ENCODE peak calls at places on chromosomes 1 and 21, in seven cellular contexts. Y is AG04450; B is psoas muscle; A is nephron progenitor cell; X is AG10803; C is cardiac muscle cell; L is activated CD8-positive, alpha-beta T cell treated with anti-CD3 and anti-CD28 coated beads for 36 hours. J is an unnamed sample.
A peak's percentile ranks its signal among the peaks of the same experiment; 100 is the strongest.

GRCh38 chr1:172845371-172845770 is 186.5 kb downstream of the FASLG start:
- DNase-seq in Y (no peak), B (no peak), A (peak; percentile 13), X (peak; percentile 16), C (no peak), L (peak; percentile 89), J (no peak)

GRCh38 chr1:201791051-201791774 is 37.7 kb upstream of the IPO9 start:
- DNase-seq in Y (no peak), B (no peak), A (no peak), X (no peak), C (no peak), L (no peak), J (no peak)

GRCh38 chr1:43783671-43784205 is 76.4 kb downstream of the ST3GAL3 start:
- DNase-seq in Y (no peak), B (no peak), A (no peak), X (no peak), C (no peak), L (no peak), J (no peak)

GRCh38 chr1:186152227-186152944 is 222.7 kb downstream of the TPR start:
- DNase-seq in Y (peak; percentile 7), B (no peak), A (no peak), X (peak; percentile 67), C (no peak), L (no peak), J (peak; percentile 27)

GRCh38 chr1:145926706-145927072 is 595 bp downstream of the RBM8A start:
- DNase-seq in Y (no peak), B (no peak), A (no peak), X (no peak), C (no peak), L (peak; percentile 77), J (no peak)

GRCh38 chr21:26405735-26406361 is 167.2 kb downstream of the CYYR1 start:
- DNase-seq in Y (peak; percentile 50), B (no peak), A (peak; percentile 7), X (peak; percentile 84), C (peak; percentile 35), L (peak; percentile 10), J (no peak)

GRCh38 chr1:169568497-169568896 is 17.8 kb downstream of the F5 start:
- DNase-seq in Y (no peak), B (no peak), A (no peak), X (no peak), C (no peak), L (no peak), J (no peak)

GRCh38 chr1:165900576-165901380 is 73.4 kb downstream of the UCK2 start:
- DNase-seq in Y (no peak), B (no peak), A (peak; percentile 33), X (peak; percentile 63), C (no peak), L (no peak), J (no peak)

GRCh38 chr1:54800899-54801759 is at the start of gene TTC22:
- DNase-seq in Y (no peak), B (peak; percentile 27), A (peak; percentile 50), X (no peak), C (no peak), L (peak; percentile 87), J (no peak)

GRCh38 chr1:9700340-9700739 is 48.8 kb downstream of the PIK3CD start:
- DNase-seq in Y (no peak), B (no peak), A (no peak), X (peak; percentile 80), C (no peak), L (no peak), J (no peak)

GRCh38 chr1:215263636-215264035 is 181.1 kb downstream of the KCNK2 start:
- DNase-seq in Y (no peak), B (no peak), A (no peak), X (no peak), C (no peak), L (no peak), J (no peak)

GRCh38 chr1:4079815-4080214 is 179.7 kb upstream of the C1orf174 start:
- DNase-seq in Y (no peak), B (no peak), A (no peak), X (no peak), C (no peak), L (no peak), J (no peak)

GRCh38 chr1:151977662-151978230 is 15.9 kb downstream of the S100A10 start:
- DNase-seq in Y (no peak), B (no peak), A (no peak), X (no peak), C (no peak), L (no peak), J (no peak)

GRCh38 chr1:211359876-211360275 is 33.2 kb downstream of the TRAF5 start:
- DNase-seq in Y (no peak), B (no peak), A (no peak), X (peak; percentile 27), C (no peak), L (no peak), J (no peak)

GRCh38 chr1:185442065-185442464 is 125.0 kb upstream of the IVNS1ABP start:
- DNase-seq in Y (no peak), B (no peak), A (no peak), X (peak; percentile 86), C (no peak), L (no peak), J (peak; percentile 80)

GRCh38 chr1:226948480-226948879 is 8.4 kb downstream of the COQ8A start:
- DNase-seq in Y (no peak), B (no peak), A (no peak), X (no peak), C (no peak), L (no peak), J (no peak)

GRCh38 chr1:12580054-12580887 is 37.7 kb downstream of the DHRS3 start:
- DNase-seq in Y (no peak), B (peak; percentile 73), A (no peak), X (peak; percentile 86), C (no peak), L (no peak), J (peak; percentile 93)

GRCh38 chr21:16330340-16331319 is 600.8 kb downstream of the USP25 start:
- DNase-seq in Y (peak; percentile 44), B (no peak), A (peak; percentile 24), X (peak; percentile 72), C (peak; percentile 89), L (peak; percentile 9), J (peak; percentile 34)

GRCh38 chr1:226185153-226186036 is 1.1 kb downstream of the ACBD3 start:
- DNase-seq in Y (no peak), B (no peak), A (no peak), X (peak; percentile 45), C (no peak), L (no peak), J (no peak)

GRCh38 chr1:204528241-204528640 is 12.0 kb downstream of the MDM4 start:
- DNase-seq in Y (no peak), B (no peak), A (no peak), X (no peak), C (no peak), L (no peak), J (no peak)

GRCh38 chr1:23743287-23744052 is at the start of gene ELOA:
- DNase-seq in Y (no peak), B (peak; percentile 80), A (peak; percentile 82), X (peak; percentile 63), C (peak; percentile 87), L (peak; percentile 82), J (no peak)

GRCh38 chr1:231124746-231125145 is 37.1 kb upstream of the TRIM67 start:
- DNase-seq in Y (no peak), B (no peak), A (no peak), X (no peak), C (no peak), L (no peak), J (no peak)

GRCh38 chr1:60895167-60896124 is 186.9 kb upstream of the NFIA start:
- DNase-seq in Y (no peak), B (no peak), A (no peak), X (no peak), C (no peak), L (no peak), J (no peak)

GRCh38 chr21:42562258-42562657 is 48.6 kb downstream of the SLC37A1 start:
- DNase-seq in Y (no peak), B (no peak), A (no peak), X (no peak), C (no peak), L (no peak), J (no peak)

GRCh38 chr1:175757381-175758015 is 14.1 kb upstream of the TNR start:
- DNase-seq in Y (no peak), B (no peak), A (peak; percentile 70), X (no peak), C (peak; percentile 65), L (peak; percentile 37), J (no peak)

GRCh38 chr1:21292991-21293536 is 2.8 kb upstream of the ECE1 start:
- DNase-seq in Y (no peak), B (no peak), A (no peak), X (no peak), C (no peak), L (peak; percentile 87), J (no peak)

GRCh38 chr1:65477414-65478378 is 57.2 kb downstream of the LEPR start:
- DNase-seq in Y (no peak), B (no peak), A (no peak), X (peak; percentile 45), C (no peak), L (no peak), J (no peak)

GRCh38 chr1:85041793-85042192 is 6.5 kb downstream of the MCOLN3 start:
- DNase-seq in Y (no peak), B (no peak), A (no peak), X (no peak), C (no peak), L (no peak), J (no peak)

GRCh38 chr1:160371691-160372208 is 4.9 kb downstream of the NHLH1 start:
- DNase-seq in Y (no peak), B (no peak), A (no peak), X (no peak), C (no peak), L (no peak), J (no peak)

GRCh38 chr21:45509566-45510465 is 32.4 kb downstream of the SLC19A1 start:
- DNase-seq in Y (no peak), B (peak; percentile 12), A (peak; percentile 10), X (no peak), C (no peak), L (no peak), J (no peak)
- TF ChIP-seq CTCF in Y (peak; percentile 5), B (no peak), A (no peak), X (no peak), C (no peak), L (no peak), J (no peak)

GRCh38 chr1:110471131-110471530 is 20.2 kb downstream of the PROK1 start:
- DNase-seq in Y (no peak), B (no peak), A (no peak), X (no peak), C (no peak), L (no peak), J (no peak)
- TF ChIP-seq CTCF in Y (no peak), B (no peak), A (no peak), X (no peak), C (no peak), L (no peak), J (no peak)

GRCh38 chr1:26761217-26761616 is 26.5 kb upstream of the PIGV start:
- DNase-seq in Y (no peak), B (no peak), A (no peak), X (no peak), C (no peak), L (no peak), J (no peak)
- TF ChIP-seq CTCF in Y (peak; percentile 18), B (no peak), A (no peak), X (no peak), C (no peak), L (no peak), J (peak; percentile 4)

DNA sequence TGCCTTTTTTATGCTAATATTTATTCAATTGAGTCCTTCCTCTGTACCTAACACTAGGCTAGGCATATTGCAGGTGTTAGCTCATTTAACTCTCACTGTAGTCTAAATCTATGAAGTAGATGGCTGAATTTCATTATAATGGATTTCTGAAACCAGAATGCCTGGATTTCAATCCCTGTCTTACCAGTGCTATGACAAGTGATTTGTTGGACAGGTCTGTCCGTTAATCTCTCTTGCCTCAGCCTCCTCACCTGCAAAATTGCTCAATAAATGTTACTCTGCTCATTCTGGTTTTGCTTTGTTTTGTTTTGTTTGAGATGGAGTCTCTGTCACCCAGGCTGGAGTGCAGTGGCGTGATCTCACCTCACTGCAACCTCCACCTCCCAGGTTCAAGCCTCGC is 146.1 kb upstream of the ADGRL2 start:
- DNase-seq in Y (no peak), B (no peak), A (no peak), X (no peak), C (no peak), L (no peak), J (no peak)
- TF ChIP-seq CTCF in Y (no peak), B (no peak), A (no peak), X (no peak), C (no peak), L (no peak), J (no peak)

J was measured in retinal pigment epithelial cell.